ENCODE peak calls at places on chromosomes 6 and 20, in five cellular contexts. One of them, this sample, is unnamed.

GRCh38 chr6:11675610-11676009 is 103.0 kb downstream of the ADTRP start:
- DNase-seq in GM12878: no peak
- DNase-seq in HepG2: no peak
- DNase-seq in H1: no peak
- DNase-seq in GM12892: no peak
- DNase-seq in this sample: no peak

GRCh38 chr6:132669690-132670291 is 10.8 kb upstream of the TAAR1 start:
- DNase-seq in H1: no peak
- DNase-seq in GM12892: no peak
- DNase-seq in GM12878: no peak
- DNase-seq in HepG2: peak; percentile 20
- DNase-seq in this sample: no peak

GRCh38 chr6:137297887-137298286 is 78.7 kb upstream of the IFNGR1 start:
- DNase-seq in GM12892: no peak
- DNase-seq in HepG2: no peak
- DNase-seq in GM12878: no peak
- DNase-seq in H1: peak; percentile 66
- DNase-seq in this sample: no peak

GRCh38 chr20:46630336-46630735 is 20.9 kb downstream of the SLC13A3 start:
- DNase-seq in H1: no peak
- DNase-seq in HepG2: no peak
- DNase-seq in GM12892: no peak
- DNase-seq in GM12878: no peak
- DNase-seq in this sample: no peak

GRCh38 chr6:79756496-79756895 is 125.4 kb downstream of the SH3BGRL2 start:
- DNase-seq in GM12878: no peak
- DNase-seq in HepG2: no peak
- DNase-seq in H1: no peak
- DNase-seq in GM12892: no peak
- DNase-seq in this sample: no peak

GRCh38 chr6:153729189-153729588 is 309.9 kb upstream of the OPRM1 start:
- DNase-seq in HepG2: peak; percentile 3
- DNase-seq in GM12892: no peak
- DNase-seq in H1: no peak
- DNase-seq in GM12878: no peak
- DNase-seq in this sample: no peak

GRCh38 chr6:110777636-110778035 is 37.6 kb downstream of the CDK19 start:
- DNase-seq in GM12892: no peak
- DNase-seq in GM12878: no peak
- DNase-seq in HepG2: no peak
- DNase-seq in H1: no peak
- DNase-seq in this sample: no peak

GRCh38 chr6:44224154-44224977 is 971 bp downstream of the SLC29A1 start:
- DNase-seq in H1: no peak
- DNase-seq in GM12878: no peak
- DNase-seq in HepG2: no peak
- DNase-seq in GM12892: no peak
- DNase-seq in this sample: no peak

GRCh38 chr20:51195419-51195901 is 172.6 kb upstream of the KCNG1 start:
- DNase-seq in GM12878: no peak
- DNase-seq in HepG2: no peak
- DNase-seq in GM12892: no peak
- DNase-seq in H1: no peak
- DNase-seq in this sample: no peak

GRCh38 chr6:114862809-114863208 is 520.0 kb upstream of the HS3ST5 start:
- DNase-seq in H1: no peak
- DNase-seq in GM12892: no peak
- DNase-seq in HepG2: no peak
- DNase-seq in GM12878: no peak
- DNase-seq in this sample: no peak

GRCh38 chr6:42484261-42484660 is 32.5 kb upstream of the TRERF1 start:
- DNase-seq in HepG2: no peak
- DNase-seq in H1: no peak
- DNase-seq in GM12892: no peak
- DNase-seq in GM12878: no peak
- DNase-seq in this sample: no peak

GRCh38 chr6:16751251-16751946 is 9.9 kb downstream of the ATXN1 start:
- DNase-seq in H1: no peak
- DNase-seq in GM12878: no peak
- DNase-seq in GM12892: no peak
- DNase-seq in HepG2: no peak
- DNase-seq in this sample: no peak

GRCh38 chr20:32441638-32442037 is 83.5 kb downstream of the ASXL1 start:
- DNase-seq in H1: no peak
- DNase-seq in GM12892: no peak
- DNase-seq in HepG2: no peak
- DNase-seq in GM12878: no peak
- DNase-seq in this sample: no peak

GRCh38 chr20:62814060-62814708 is 2.7 kb upstream of the COL9A3 start:
- DNase-seq in GM12878: no peak
- DNase-seq in GM12892: no peak
- DNase-seq in HepG2: no peak
- DNase-seq in H1: no peak
- DNase-seq in this sample: no peak

GRCh38 chr6:116624036-116624805 is 7.9 kb downstream of the RSPH4A start:
- DNase-seq in H1: no peak
- DNase-seq in HepG2: peak; percentile 30
- DNase-seq in GM12878: no peak
- DNase-seq in GM12892: no peak
- DNase-seq in this sample: no peak

GRCh38 chr6:101445527-101445926 is 52.0 kb downstream of the GRIK2 start:
- DNase-seq in GM12892: no peak
- DNase-seq in H1: no peak
- DNase-seq in HepG2: peak; percentile 1
- DNase-seq in GM12878: no peak
- DNase-seq in this sample: no peak

GRCh38 chr6:129390900-129391299 is 319.1 kb downstream of the ARHGAP18 start:
- DNase-seq in GM12878: no peak
- DNase-seq in H1: no peak
- DNase-seq in HepG2: no peak
- DNase-seq in GM12892: no peak
- DNase-seq in this sample: no peak

GRCh38 chr6:158047120-158047518 is 65.5 kb downstream of the SYNJ2 start:
- DNase-seq in H1: no peak
- DNase-seq in GM12892: no peak
- DNase-seq in HepG2: no peak
- DNase-seq in GM12878: no peak
- DNase-seq in this sample: no peak

GRCh38 chr6:5302995-5303622 is 41.8 kb downstream of the FARS2 start:
- DNase-seq in HepG2: peak; percentile 73
- DNase-seq in H1: peak; percentile 68
- DNase-seq in GM12892: peak; percentile 33
- DNase-seq in GM12878: peak; percentile 41
- DNase-seq in this sample: peak; percentile 15

GRCh38 chr6:3885262-3886036 is 36.3 kb downstream of the FAM50B start:
- DNase-seq in HepG2: peak; percentile 69
- DNase-seq in GM12892: no peak
- DNase-seq in H1: no peak
- DNase-seq in GM12878: no peak
- DNase-seq in this sample: no peak

GRCh38 chr6:18260448-18261106 is 3.8 kb downstream of the DEK start:
- DNase-seq in H1: no peak
- DNase-seq in GM12878: peak; percentile 64
- DNase-seq in GM12892: no peak
- DNase-seq in HepG2: peak; percentile 31
- DNase-seq in this sample: peak; percentile 14
- TF ChIP-seq TAF1 in H1: no peak
- TF ChIP-seq TAF1 in GM12878: no peak
- TF ChIP-seq TAF1 in GM12892: no peak
- TF ChIP-seq TAF1 in HepG2: no peak
- TF ChIP-seq TAF1 in this sample: no peak

GRCh38 chr20:10218536-10219451 is at the start of gene SNAP25:
- DNase-seq in GM12878: no peak
- DNase-seq in H1: peak; percentile 87
- DNase-seq in GM12892: no peak
- DNase-seq in HepG2: no peak
- DNase-seq in this sample: peak; percentile 14
- TF ChIP-seq POLR2AphosphoS5 in GM12878: no peak
- TF ChIP-seq POLR2AphosphoS5 in H1: no peak
- TF ChIP-seq POLR2AphosphoS5 in GM12892: no peak
- TF ChIP-seq POLR2AphosphoS5 in HepG2: no peak
- TF ChIP-seq POLR2AphosphoS5 in this sample: no peak

GRCh38 chr6:52984247-52984646 is 10.8 kb downstream of the GSTA4 start:
- DNase-seq in GM12892: no peak
- DNase-seq in H1: no peak
- DNase-seq in HepG2: no peak
- DNase-seq in GM12878: peak; percentile 31
- DNase-seq in this sample: no peak
- TF ChIP-seq TAF1 in GM12892: no peak
- TF ChIP-seq TAF1 in H1: no peak
- TF ChIP-seq TAF1 in HepG2: no peak
- TF ChIP-seq TAF1 in GM12878: no peak
- TF ChIP-seq TAF1 in this sample: no peak

GRCh38 chr6:134517145-134517658 is 199.3 kb upstream of the SGK1 start:
- DNase-seq in H1: peak; percentile 53
- DNase-seq in HepG2: peak; percentile 69
- DNase-seq in GM12878: no peak
- DNase-seq in GM12892: no peak
- DNase-seq in this sample: no peak
- TF ChIP-seq POLR2AphosphoS5 in H1: no peak
- TF ChIP-seq POLR2AphosphoS5 in HepG2: no peak
- TF ChIP-seq POLR2AphosphoS5 in GM12878: no peak
- TF ChIP-seq POLR2AphosphoS5 in GM12892: no peak
- TF ChIP-seq POLR2AphosphoS5 in this sample: no peak

DNA sequence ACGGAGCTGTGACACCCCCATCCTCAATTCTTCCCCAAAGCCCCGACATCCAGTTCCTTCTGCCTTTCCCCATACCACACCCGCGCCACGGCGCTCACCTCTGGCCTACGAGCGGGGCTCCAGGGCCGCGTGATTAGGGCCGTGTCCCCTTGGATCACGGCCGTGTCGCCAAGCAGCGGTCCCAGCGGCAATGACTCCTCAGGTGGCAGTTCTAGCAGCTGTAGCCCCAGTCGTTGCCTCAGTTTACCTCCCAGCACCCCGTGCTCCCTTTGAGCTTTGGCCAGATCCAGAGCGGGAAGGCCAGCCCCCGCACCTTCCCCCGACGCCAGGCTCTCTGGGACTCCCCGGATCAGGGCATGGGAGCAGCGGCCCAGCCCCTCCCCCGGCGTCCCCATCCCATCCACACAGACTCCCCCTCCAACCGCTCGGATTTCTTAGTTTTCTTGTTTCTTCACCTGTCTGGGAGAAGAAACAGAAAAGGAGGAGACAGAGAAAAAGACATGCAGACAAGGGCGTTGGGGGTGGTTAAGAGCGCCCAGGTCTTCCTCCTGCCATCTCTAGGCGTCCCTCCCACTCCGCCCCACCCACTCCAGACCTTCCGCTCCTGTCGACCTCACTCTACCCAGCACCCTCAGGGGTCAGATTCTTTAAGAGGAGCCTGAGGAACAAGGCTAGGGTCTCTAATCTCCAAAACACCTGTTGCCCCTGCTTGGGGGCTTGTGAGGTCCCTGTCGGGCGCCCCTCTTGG is at the start of gene DDAH2:
- DNase-seq in GM12892: no peak
- DNase-seq in GM12878: no peak
- DNase-seq in H1: no peak
- DNase-seq in HepG2: no peak
- DNase-seq in this sample: peak; percentile 69
- TF ChIP-seq TAF1 in GM12892: no peak
- TF ChIP-seq TAF1 in GM12878: no peak
- TF ChIP-seq TAF1 in H1: no peak
- TF ChIP-seq TAF1 in HepG2: no peak
- TF ChIP-seq TAF1 in this sample: no peak

GRCh38 chr20:10434832-10435812 is at the start of gene SLX4IP:
- DNase-seq in GM12892: peak; percentile 43
- DNase-seq in HepG2: peak; percentile 99
- DNase-seq in H1: peak; percentile 83
- DNase-seq in GM12878: peak; percentile 88
- DNase-seq in this sample: peak; percentile 43

GRCh38 chr20:10433623-10434466 is at the start of gene MKKS:
- DNase-seq in GM12878: no peak
- DNase-seq in GM12892: peak; percentile 66
- DNase-seq in HepG2: peak; percentile 89
- DNase-seq in H1: peak; percentile 92
- DNase-seq in this sample: peak; percentile 55

GRCh38 chr20:10436053-10436699 is 1.1 kb downstream of the SLX4IP start:
- DNase-seq in HepG2: no peak
- DNase-seq in H1: no peak
- DNase-seq in GM12878: no peak
- DNase-seq in GM12892: no peak
- DNase-seq in this sample: no peak

GRCh38 chr20:10433014-10433622 is 904 bp downstream of the MKKS start:
- DNase-seq in H1: no peak
- DNase-seq in HepG2: peak; percentile 44
- DNase-seq in GM12878: no peak
- DNase-seq in GM12892: no peak
- DNase-seq in this sample: no peak

DNA sequence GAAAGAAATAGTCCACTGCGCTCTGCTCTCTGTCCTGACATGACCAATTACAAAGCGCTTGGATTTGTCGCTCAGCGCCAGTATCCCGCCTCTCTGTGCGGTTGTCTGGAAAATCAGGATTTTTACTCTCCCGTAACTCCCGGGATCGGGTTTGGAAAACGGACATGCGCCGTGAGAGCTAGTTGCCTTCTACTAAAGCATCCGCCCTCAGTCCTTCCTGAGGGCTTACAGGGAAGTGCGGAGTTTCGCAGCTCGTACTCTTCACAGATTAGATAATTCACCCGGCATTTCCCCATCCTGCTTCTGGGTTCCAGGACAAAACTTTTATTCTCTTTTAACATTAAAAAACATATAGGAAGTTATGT is 427 bp upstream of the MKKS start:
- DNase-seq in HepG2: peak; percentile 100
- DNase-seq in H1: peak; percentile 85
- DNase-seq in GM12878: peak; percentile 87
- DNase-seq in GM12892: peak; percentile 44
- DNase-seq in this sample: peak; percentile 33
- TF ChIP-seq POLR2AphosphoS5 in HepG2: peak; percentile 100
- TF ChIP-seq POLR2AphosphoS5 in H1: peak; percentile 97
- TF ChIP-seq POLR2AphosphoS5 in GM12878: peak; percentile 70
- TF ChIP-seq POLR2AphosphoS5 in GM12892: peak; percentile 73
- TF ChIP-seq POLR2AphosphoS5 in this sample: peak; percentile 75

GRCh38 chr20:25460591-25461280 is 53.3 kb downstream of the GINS1 start:
- DNase-seq in GM12892: no peak
- DNase-seq in H1: no peak
- DNase-seq in HepG2: no peak
- DNase-seq in GM12878: no peak
- DNase-seq in this sample: no peak
- TF ChIP-seq TAF1 in GM12892: no peak
- TF ChIP-seq TAF1 in H1: no peak
- TF ChIP-seq TAF1 in HepG2: no peak
- TF ChIP-seq TAF1 in GM12878: no peak
- TF ChIP-seq TAF1 in this sample: no peak

GRCh38 chr6:124536792-124537191 is 425.4 kb upstream of the RNF217 start:
- DNase-seq in GM12892: no peak
- DNase-seq in GM12878: no peak
- DNase-seq in HepG2: no peak
- DNase-seq in H1: no peak
- DNase-seq in this sample: no peak
- TF ChIP-seq POLR2AphosphoS5 in GM12892: no peak
- TF ChIP-seq POLR2AphosphoS5 in GM12878: no peak
- TF ChIP-seq POLR2AphosphoS5 in HepG2: no peak
- TF ChIP-seq POLR2AphosphoS5 in H1: no peak
- TF ChIP-seq POLR2AphosphoS5 in this sample: no peak